ENCODE peak calls at places on chromosomes 1 and 21, in four cellular contexts. I, Q, T and V are unnamed samples.

GRCh38 chr1:3433596-3434320 is 20.7 kb upstream of the ARHGEF16 start:
- DNase-seq in I (no peak), Q (no peak), T (no peak), V (no peak)

GRCh38 chr1:77545970-77546369 is 136.5 kb downstream of the ZZZ3 start:
- DNase-seq in I (no peak), Q (no peak), T (no peak), V (no peak)

GRCh38 chr1:30385246-30385940 is 338.0 kb downstream of the MATN1 start:
- DNase-seq in I (no peak), Q (peak; percentile 31), T (no peak), V (no peak)

GRCh38 chr21:33028271-33028670 is 2.5 kb downstream of the OLIG2 start:
- DNase-seq in I (no peak), Q (no peak), T (no peak), V (no peak)

GRCh38 chr1:64478594-64479248 is 8.8 kb downstream of the CACHD1 start:
- DNase-seq in I (no peak), Q (no peak), T (no peak), V (no peak)

GRCh38 chr1:9615316-9616063 is 26.8 kb downstream of the TMEM201 start:
- DNase-seq in I (peak; percentile 42), Q (peak; percentile 79), T (peak; percentile 69), V (no peak)

GRCh38 chr1:198657550-198658064 is 18.8 kb downstream of the PTPRC start:
- DNase-seq in I (no peak), Q (no peak), T (no peak), V (no peak)

GRCh38 chr1:208134491-208134890 is 109.7 kb downstream of the PLXNA2 start:
- DNase-seq in I (peak; percentile 18), Q (no peak), T (no peak), V (no peak)

GRCh38 chr1:238139713-238140112 is 249.0 kb upstream of the ZP4 start:
- DNase-seq in I (no peak), Q (no peak), T (no peak), V (no peak)

GRCh38 chr1:20410555-20410954 is 75.5 kb downstream of the CAMK2N1 start:
- DNase-seq in I (no peak), Q (no peak), T (peak; percentile 38), V (no peak)

GRCh38 chr21:26554365-26554764 is 18.7 kb downstream of the CYYR1 start:
- DNase-seq in I (peak; percentile 2), Q (no peak), T (peak; percentile 71), V (no peak)

GRCh38 chr1:151047591-151047924 is at the start of gene C1orf56:
- DNase-seq in I (peak; percentile 65), Q (peak; percentile 86), T (peak; percentile 97), V (peak; percentile 77)

GRCh38 chr1:12173631-12174121 is 6.9 kb downstream of the TNFRSF1B start:
- DNase-seq in I (peak; percentile 77), Q (peak; percentile 96), T (no peak), V (peak; percentile 96)

GRCh38 chr1:17405898-17406759 is 33.3 kb downstream of the RCC2 start:
- DNase-seq in I (peak; percentile 61), Q (peak; percentile 76), T (peak; percentile 90), V (no peak)

GRCh38 chr1:2530501-2531361 is 668 bp upstream of the HES5 start:
- DNase-seq in I (peak; percentile 48), Q (no peak), T (peak; percentile 65), V (no peak)

GRCh38 chr1:223765719-223766340 is 53.5 kb downstream of the CAPN2 start:
- DNase-seq in I (no peak), Q (no peak), T (no peak), V (no peak)

GRCh38 chr1:92577251-92577895 is 90.6 kb upstream of the GFI1 start:
- DNase-seq in I (no peak), Q (no peak), T (no peak), V (no peak)

GRCh38 chr21:33901421-33902288 is 13.9 kb downstream of the ATP5PO start:
- DNase-seq in I (peak; percentile 34), Q (peak; percentile 49), T (peak; percentile 62), V (no peak)

GRCh38 chr21:43893536-43894205 is 28.6 kb downstream of the AGPAT3 start:
- DNase-seq in I (no peak), Q (no peak), T (no peak), V (no peak)

GRCh38 chr1:11952455-11953109 is 18.1 kb downstream of the PLOD1 start:
- DNase-seq in I (no peak), Q (no peak), T (no peak), V (no peak)

DNA sequence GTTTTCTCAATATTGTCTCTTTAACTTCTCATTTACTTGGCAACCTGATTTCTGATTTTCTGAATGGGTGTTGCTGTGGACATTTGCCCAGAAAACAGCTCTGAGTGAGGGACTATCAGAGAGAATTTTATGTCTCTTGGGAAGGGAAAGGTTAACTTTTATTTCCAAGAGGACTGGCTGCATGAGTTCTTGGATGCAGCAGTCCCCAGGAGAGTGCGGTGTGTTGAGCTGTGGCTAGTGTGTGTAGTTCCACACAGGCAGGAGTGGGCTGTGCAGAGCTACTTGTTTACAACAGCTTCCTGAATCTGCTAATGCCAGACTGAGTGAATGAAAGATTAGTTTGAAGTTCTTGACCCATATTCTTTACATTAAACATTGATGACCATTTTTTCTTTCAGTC is 40.9 kb upstream of the APOBEC4 start:
- DNase-seq in I (peak; percentile 7), Q (no peak), T (no peak), V (no peak)
- H3K4me1 ChIP-seq in I (peaks cover 19% of the 10 kb centered on the region), Q (no peaks in the 10 kb centered on the region), T (peaks cover 6% of the 10 kb centered on the region), V (peaks cover 3% of the 10 kb centered on the region)

GRCh38 chr1:184905601-184906322 is 68.5 kb downstream of the NIBAN1 start:
- DNase-seq in I (peak; percentile 76), Q (no peak), T (no peak), V (no peak)

GRCh38 chr1:184903111-184903692 is 71.1 kb downstream of the NIBAN1 start:
- DNase-seq in I (peak; percentile 35), Q (no peak), T (no peak), V (no peak)

GRCh38 chr1:184900507-184900906 is 73.8 kb downstream of the NIBAN1 start:
- DNase-seq in I (no peak), Q (no peak), T (no peak), V (no peak)
- H3K9me3 ChIP-seq in I (no peaks in the 10 kb centered on the region), Q (no peaks in the 10 kb centered on the region), T (no peaks in the 10 kb centered on the region), V (no peaks in the 10 kb centered on the region)

GRCh38 chr1:68204965-68205630 is 27.2 kb downstream of the WLS start:
- DNase-seq in I (peak; percentile 73), Q (no peak), T (no peak), V (no peak)
- H3K4me1 ChIP-seq in I (peaks cover 86% of the 10 kb centered on the region), Q (no peaks in the 10 kb centered on the region), T (no peaks in the 10 kb centered on the region), V (no peaks in the 10 kb centered on the region)

DNA sequence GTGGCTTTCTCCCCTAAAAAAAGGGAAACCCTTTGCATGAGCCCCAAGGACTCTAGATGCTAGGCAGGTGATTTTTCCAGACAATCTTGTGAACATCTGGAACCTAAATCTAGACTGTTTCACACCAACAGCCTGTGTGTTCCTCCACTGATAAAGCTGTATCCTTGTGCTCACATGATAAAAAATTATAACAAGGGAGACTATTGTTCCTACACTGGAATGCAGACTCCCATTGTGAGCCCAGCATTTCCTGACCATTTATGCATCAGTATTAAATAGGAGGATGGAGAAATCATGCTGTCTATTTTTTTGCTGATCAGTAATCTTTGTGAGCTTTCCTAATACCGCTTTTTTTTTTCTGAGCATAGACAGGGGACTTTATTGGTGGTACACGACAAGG is 52.5 kb downstream of the ZNF697 start:
- DNase-seq in I (no peak), Q (no peak), T (no peak), V (no peak)
- H3K9me3 ChIP-seq in I (no peaks in the 10 kb centered on the region), Q (no peaks in the 10 kb centered on the region), T (no peaks in the 10 kb centered on the region), V (no peaks in the 10 kb centered on the region)